ENCODE peak calls at places on chromosomes 5 and 9, in ten cellular contexts. A, W, L, V, F, D, I, T, S and G are unnamed samples.

GRCh38 chr5:56269216-56269927 is 36.2 kb upstream of the ANKRD55 start:
- DNase-seq in T (peak), V (peak), F (no peak), A (peak), S (no peak), D (peak), I (peak), W (peak), L (no peak), G (no peak)

GRCh38 chr5:38783011-38783551 is 62.7 kb upstream of the OSMR start:
- DNase-seq in D (no peak), W (no peak), T (no peak), V (no peak), A (peak), F (no peak), S (no peak), I (no peak), L (no peak), G (no peak)

GRCh38 chr5:132008961-132009680 is 2.3 kb downstream of the ACSL6 start:
- DNase-seq in W (peak), V (no peak), I (no peak), L (peak), A (no peak), D (no peak), S (no peak), F (no peak), T (no peak), G (no peak)

GRCh38 chr9:70746760-70747159 is 332.3 kb upstream of the KLF9 start:
- DNase-seq in W (no peak), T (no peak), A (no peak), V (no peak), S (no peak), F (no peak), I (no peak), L (no peak), D (no peak), G (no peak)

GRCh38 chr9:13269589-13270452 is 9.7 kb downstream of the MPDZ start:
- DNase-seq in L (no peak), V (no peak), D (no peak), I (no peak), W (no peak), S (no peak), A (no peak), F (no peak), T (no peak), G (no peak)

GRCh38 chr5:181189962-181190710 is 14.9 kb downstream of the TRIM7 start:
- DNase-seq in F (no peak), S (no peak), V (peak), D (peak), T (no peak), L (peak), W (no peak), I (peak), A (no peak), G (no peak)

GRCh38 chr5:132498686-132499271 is 8.2 kb upstream of the IRF1 start:
- DNase-seq in W (no peak), A (peak), S (no peak), V (no peak), T (peak), D (no peak), F (no peak), I (no peak), L (no peak), G (no peak)

GRCh38 chr5:38601843-38602424 is 45.5 kb upstream of the LIFR start:
- DNase-seq in D (no peak), F (no peak), L (no peak), T (no peak), W (no peak), V (no peak), I (no peak), S (no peak), A (peak), G (no peak)

GRCh38 chr9:124869466-124869985 is 7.6 kb downstream of the ARPC5L start:
- DNase-seq in A (no peak), W (no peak), I (no peak), F (peak), T (peak), S (no peak), D (peak), L (peak), V (peak), G (no peak)

GRCh38 chr9:116087246-116087645 is 66.3 kb upstream of the PAPPA start:
- DNase-seq in F (no peak), W (peak), I (no peak), D (no peak), L (peak), A (peak), V (peak), S (no peak), T (no peak), G (peak)

GRCh38 chr9:27548055-27548741 is 18.6 kb upstream of the MOB3B start:
- DNase-seq in F (no peak), I (peak), S (no peak), A (peak), L (no peak), T (peak), V (peak), D (peak), W (no peak), G (no peak)

GRCh38 chr9:5869315-5870019 is 21.2 kb upstream of the MLANA start:
- DNase-seq in V (no peak), S (no peak), A (no peak), W (no peak), T (no peak), F (no peak), I (peak), L (no peak), D (peak), G (no peak)

GRCh38 chr9:69136185-69136584 is 37.9 kb upstream of the TJP2 start:
- DNase-seq in F (no peak), A (no peak), I (no peak), W (no peak), V (no peak), L (no peak), T (no peak), S (no peak), D (no peak), G (no peak)

GRCh38 chr9:114616684-114617520 is 5.8 kb downstream of the TMEM268 start:
- DNase-seq in F (no peak), D (peak), S (peak), I (no peak), T (peak), L (peak), W (peak), V (no peak), A (no peak), G (peak)

GRCh38 chr5:154058055-154059038 is 19.6 kb downstream of the MFAP3 start:
- DNase-seq in A (peak), F (no peak), I (no peak), D (peak), V (no peak), W (no peak), L (peak), T (peak), S (no peak), G (no peak)

GRCh38 chr5:78677777-78678668 is 29.5 kb upstream of the LHFPL2 start:
- DNase-seq in A (peak), W (peak), F (no peak), L (peak), D (no peak), T (no peak), I (no peak), S (peak), V (no peak), G (no peak)

GRCh38 chr9:68678430-68678829 is 26.6 kb upstream of the PIP5K1B start:
- DNase-seq in L (no peak), F (no peak), S (no peak), T (no peak), I (peak), V (peak), W (peak), A (no peak), D (peak), G (no peak)

GRCh38 chr5:179276838-179277395 is 68.3 kb downstream of the ADAMTS2 start:
- DNase-seq in V (peak), D (no peak), T (no peak), I (peak), L (no peak), W (no peak), F (no peak), S (no peak), A (no peak), G (no peak)

GRCh38 chr5:178416919-178417318 is 173.3 kb downstream of the COL23A1 start:
- DNase-seq in W (no peak), S (no peak), D (no peak), F (no peak), I (no peak), L (no peak), A (peak), T (no peak), V (no peak), G (no peak)

GRCh38 chr5:135693371-135693955 is 114.7 kb upstream of the CXCL14 start:
- DNase-seq in L (no peak), A (no peak), F (no peak), V (no peak), I (no peak), D (no peak), S (no peak), W (no peak), T (no peak), G (no peak)

GRCh38 chr5:2140501-2140900 is 257.8 kb upstream of the IRX4 start:
- DNase-seq in T (no peak), S (no peak), L (no peak), A (no peak), D (no peak), F (no peak), I (no peak), V (no peak), W (no peak), G (no peak)

GRCh38 chr5:43685271-43685950 is 82.4 kb downstream of the NNT start:
- DNase-seq in D (no peak), L (no peak), S (no peak), I (no peak), W (no peak), T (no peak), V (no peak), F (no peak), A (no peak), G (no peak)

GRCh38 chr5:52150501-52150900 is 637.2 kb upstream of the ITGA1 start:
- DNase-seq in L (no peak), D (no peak), V (no peak), S (no peak), I (peak), T (no peak), A (no peak), W (no peak), F (no peak), G (no peak)

GRCh38 chr5:138714694-138715093 is 38.5 kb upstream of the CTNNA1 start:
- DNase-seq in D (no peak), T (no peak), S (no peak), W (no peak), F (no peak), L (no peak), I (no peak), A (no peak), V (no peak), G (no peak)

GRCh38 chr9:137817236-137818200 is 60.1 kb upstream of the CACNA1B start:
- DNase-seq in D (no peak), S (no peak), I (no peak), V (no peak), T (no peak), A (no peak), W (no peak), F (no peak), L (no peak), G (no peak)

GRCh38 chr5:93576015-93576414 is 5.0 kb downstream of the NR2F1-AS1 start:
- DNase-seq in F (no peak), W (no peak), I (no peak), L (no peak), D (no peak), S (no peak), A (no peak), T (no peak), V (no peak), G (no peak)

GRCh38 chr9:110031511-110032173 is 176.3 kb downstream of the C9orf152 start:
- DNase-seq in V (no peak), T (no peak), A (peak), L (no peak), I (no peak), D (no peak), W (no peak), F (no peak), S (no peak), G (no peak)

GRCh38 chr5:139811076-139811607 is 15.5 kb downstream of the PSD2 start:
- DNase-seq in W (no peak), T (no peak), A (no peak), I (no peak), L (no peak), F (no peak), S (no peak), V (no peak), D (no peak), G (no peak)

GRCh38 chr9:72476617-72477375 is 44.6 kb upstream of the TMC1 start:
- DNase-seq in F (peak), V (no peak), W (peak), L (peak), T (no peak), S (no peak), D (no peak), I (peak), A (peak), G (no peak)

GRCh38 chr5:138188632-138189031 is 9.7 kb downstream of the KIF20A start:
- DNase-seq in L (no peak), I (no peak), S (no peak), T (no peak), A (no peak), D (no peak), V (no peak), W (no peak), F (no peak), G (no peak)

GRCh38 chr9:124077915-124078572 is 66.5 kb downstream of the LHX2 start:
- DNase-seq in T (no peak), I (no peak), L (peak), W (no peak), A (no peak), V (no peak), S (no peak), D (no peak), F (no peak), G (no peak)

GRCh38 chr9:114852050-114852594 is 46.3 kb upstream of the TNFSF15 start:
- DNase-seq in V (no peak), D (no peak), W (peak), A (peak), T (no peak), L (no peak), I (no peak), S (no peak), F (no peak), G (no peak)

GRCh38 chr9:73133921-73134407 is 17.7 kb upstream of the ANXA1 start:
- DNase-seq in D (no peak), L (no peak), F (no peak), A (no peak), I (no peak), S (no peak), W (no peak), T (peak), V (no peak), G (no peak)

GRCh38 chr5:112146323-112146848 is 272.7 kb downstream of the EPB41L4A start:
- DNase-seq in V (no peak), T (no peak), W (peak), I (no peak), F (no peak), A (peak), S (no peak), D (no peak), L (no peak), G (no peak)

DNA sequence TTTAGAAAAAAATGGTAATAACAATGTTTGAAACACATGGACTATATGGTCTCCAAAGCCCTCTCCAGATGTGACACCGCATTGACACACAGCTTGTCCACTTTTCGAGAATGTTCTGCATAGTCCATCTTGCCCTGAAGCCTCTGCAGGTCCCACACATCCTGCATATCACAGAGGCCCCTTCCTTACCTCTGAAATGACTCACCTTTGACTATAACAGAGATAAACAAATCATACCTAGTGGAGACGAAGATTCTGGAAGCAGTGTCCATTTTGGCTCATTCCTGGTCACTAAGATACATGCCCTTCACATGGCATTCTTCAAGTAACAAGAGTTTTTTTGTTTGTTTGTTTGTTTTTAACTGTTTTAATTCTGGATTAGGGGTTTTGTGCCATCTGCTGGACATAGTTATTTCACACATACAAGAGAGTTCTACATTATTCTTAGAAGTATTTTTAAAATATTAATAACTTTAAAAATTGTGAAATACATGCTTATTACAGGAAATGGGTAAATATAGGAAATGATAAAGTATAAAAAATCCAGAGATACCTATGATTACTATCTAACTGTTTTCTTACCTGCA is 5.1 kb downstream of the ARL14EPL start:
- DNase-seq in V (no peak), S (no peak), F (no peak), T (no peak), I (no peak), L (no peak), D (no peak), W (no peak), A (no peak), G (no peak)
- H3K27ac ChIP-seq in V (no peak), S (no peak), F (no peak), T (no peak), I (no peak), L (no peak), D (no peak), W (no peak), A (no peak), G (no peak)

GRCh38 chr9:113158446-113158845 is 7.6 kb downstream of the SLC31A2 start:
- DNase-seq in D (no peak), A (no peak), W (no peak), L (no peak), S (no peak), V (no peak), F (no peak), T (no peak), I (no peak), G (no peak)
- TF ChIP-seq CTCF in D (no peak), A (no peak), W (no peak), L (no peak), S (no peak), V (no peak), F (no peak), T (no peak), I (no peak), G (no peak)

GRCh38 chr5:54528633-54529032 is 11.1 kb downstream of the SNX18 start:
- DNase-seq in W (no peak), L (no peak), F (no peak), A (no peak), I (no peak), T (no peak), D (no peak), V (no peak), S (no peak), G (no peak)
- H3K4me3 ChIP-seq in W (no peak), L (no peak), F (no peak), A (no peak), I (no peak), T (no peak), D (no peak), V (no peak), S (no peak), G (no peak)

DNA sequence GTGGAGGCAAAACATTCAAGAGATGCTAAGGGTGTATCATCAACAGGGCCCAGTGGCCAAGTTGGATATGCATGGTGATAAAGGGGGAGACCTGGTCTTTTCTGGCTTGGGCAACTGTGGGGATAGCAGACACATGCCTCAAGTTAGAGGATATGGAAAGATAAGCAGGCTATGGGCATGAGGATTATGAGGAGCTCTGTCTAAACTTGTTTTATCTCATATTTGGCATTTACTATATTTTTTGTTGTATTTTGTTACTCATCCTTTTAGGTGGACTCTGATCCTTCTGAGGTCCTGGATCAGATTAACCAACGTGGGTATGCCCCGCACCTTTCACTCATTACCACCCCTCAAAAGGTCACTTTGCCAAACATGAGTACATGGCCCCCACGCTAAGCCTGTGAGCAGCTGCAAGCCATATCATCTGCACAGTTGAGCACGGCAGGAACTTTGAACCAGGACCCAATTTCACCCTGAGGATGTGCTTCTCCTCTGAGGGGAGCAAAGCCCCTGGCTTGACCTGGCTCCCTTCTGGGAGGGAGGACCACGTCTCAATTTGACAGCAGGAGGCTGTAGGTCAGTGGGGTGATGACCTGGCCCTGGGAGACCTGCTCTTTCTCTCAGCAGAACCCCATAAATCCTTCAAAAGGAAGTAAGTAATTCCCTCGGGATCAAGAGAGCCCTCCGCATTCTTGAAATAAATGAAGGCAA is 71.1 kb upstream of the CD180 start:
- DNase-seq in T (no peak), F (no peak), D (no peak), L (peak), W (peak), S (no peak), A (no peak), V (no peak), I (no peak), G (no peak)
- H3K27ac ChIP-seq in T (no peak), F (no peak), D (no peak), L (peak), W (peak), S (peak), A (peak), V (no peak), I (no peak), G (peak)

GRCh38 chr5:80655231-80655784 is 525 bp upstream of the DHFR start:
- DNase-seq in L (no peak), F (no peak), D (peak), W (no peak), A (no peak), S (no peak), V (no peak), T (peak), I (no peak), G (no peak)
- TF ChIP-seq CTCF in L (no peak), F (no peak), D (no peak), W (no peak), A (no peak), S (no peak), V (no peak), T (no peak), I (no peak), G (no peak)

DNA sequence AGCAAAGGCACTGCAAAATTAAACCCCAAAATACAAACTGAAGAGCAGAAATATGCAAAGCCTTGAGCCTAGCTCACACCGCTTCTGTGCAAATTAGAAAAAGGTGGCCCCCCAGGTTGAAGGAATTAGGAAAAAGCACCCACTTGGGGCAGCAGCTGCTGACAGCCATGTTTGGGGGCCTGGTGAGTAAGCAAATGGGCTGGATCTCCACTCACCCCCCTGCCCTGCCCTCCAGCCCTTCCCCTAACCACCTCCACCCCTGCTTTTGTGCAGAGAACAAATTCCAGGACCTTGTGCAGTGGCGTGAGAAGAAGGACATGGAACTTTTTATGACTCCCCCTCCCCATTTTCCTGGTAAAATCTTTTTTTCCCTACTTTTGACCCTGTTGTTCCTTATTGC is 92.0 kb upstream of the DNAH5 start:
- DNase-seq in I (peak), F (no peak), S (no peak), A (peak), V (no peak), W (no peak), L (no peak), T (no peak), D (no peak), G (no peak)
- H3K4me3 ChIP-seq in I (peak), F (no peak), S (no peak), A (peak), V (no peak), W (no peak), L (no peak), T (no peak), D (no peak), G (no peak)

GRCh38 chr9:92033307-92033706 is 81.9 kb downstream of the SPTLC1 start:
- DNase-seq in V (no peak), W (no peak), A (no peak), T (no peak), L (no peak), I (no peak), F (no peak), D (no peak), S (no peak), G (no peak)

GRCh38 chr9:92033991-92034390 is 81.2 kb downstream of the SPTLC1 start:
- DNase-seq in A (no peak), D (no peak), T (no peak), I (no peak), L (no peak), V (no peak), W (no peak), F (no peak), S (no peak), G (no peak)

GRCh38 chr9:92035146-92035545 is 80.1 kb downstream of the SPTLC1 start:
- DNase-seq in W (no peak), L (no peak), I (no peak), F (no peak), S (no peak), D (no peak), A (no peak), V (no peak), T (no peak), G (no peak)

GRCh38 chr9:92035687-92036410 is 79.4 kb downstream of the SPTLC1 start:
- DNase-seq in S (no peak), L (no peak), D (no peak), W (peak), I (no peak), T (no peak), V (no peak), F (no peak), A (no peak), G (no peak)

DNA sequence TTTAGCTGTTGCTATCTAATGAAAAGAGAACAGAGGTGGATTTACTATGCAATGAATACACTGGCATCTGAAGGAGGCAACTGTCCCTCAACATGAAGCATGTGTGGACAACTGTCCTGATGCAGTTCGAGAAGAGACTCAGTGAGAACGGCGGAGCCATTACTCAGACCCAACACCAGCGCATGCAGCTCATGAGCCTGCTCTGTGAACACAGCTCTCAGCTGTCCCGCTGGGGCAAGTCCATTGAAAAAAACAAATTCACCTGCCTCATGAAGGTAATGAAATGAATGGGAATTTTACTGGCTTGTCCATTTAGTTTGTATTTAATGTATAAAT is 78.8 kb downstream of the SPTLC1 start:
- DNase-seq in A (no peak), V (no peak), F (no peak), T (no peak), W (no peak), L (no peak), D (no peak), S (no peak), I (no peak), G (no peak)
- H3K27ac ChIP-seq in A (no peak), V (no peak), F (no peak), T (no peak), W (peak), L (no peak), D (no peak), S (no peak), I (peak), G (no peak)